ENCODE peak calls at places on chromosomes 7 and 10, in ten cellular contexts. D, Z, W, N, V, Q, L, S, O and C are unnamed samples.

GRCh38 chr10:58796242-58796641 is 283.6 kb downstream of the BICC1 start:
- DNase-seq in V (peak), S (no peak), D (no peak), N (peak), Q (no peak), L (no peak), Z (no peak), W (no peak), O (no peak), C (no peak)

GRCh38 chr10:60917331-60918280 is 26.4 kb downstream of the RHOBTB1 start:
- DNase-seq in V (peak), Z (no peak), N (no peak), L (peak), Q (no peak), O (peak), S (no peak), W (no peak), D (no peak), C (no peak)

GRCh38 chr7:77674878-77675277 is 21.4 kb upstream of the RSBN1L start:
- DNase-seq in W (no peak), V (peak), D (no peak), L (peak), N (peak), S (no peak), Z (no peak), Q (peak), O (no peak), C (no peak)

GRCh38 chr7:155962191-155962967 is 150.1 kb upstream of the SHH start:
- DNase-seq in W (peak), Q (no peak), D (peak), V (peak), Z (no peak), N (peak), S (no peak), L (peak), O (peak), C (no peak)

GRCh38 chr10:102603946-102604345 is 40.3 kb upstream of the TRIM8 start:
- DNase-seq in Q (no peak), W (no peak), O (peak), S (no peak), D (no peak), Z (no peak), N (peak), V (no peak), L (no peak), C (no peak)

GRCh38 chr7:82741493-82741892 is 297.9 kb upstream of the CACNA2D1 start:
- DNase-seq in N (no peak), V (no peak), O (peak), Z (no peak), W (no peak), D (no peak), L (no peak), S (no peak), Q (no peak), C (no peak)

GRCh38 chr10:4883079-4883739 is 57.2 kb downstream of the AKR1E2 start:
- DNase-seq in O (peak), D (peak), L (peak), S (no peak), Z (no peak), W (no peak), Q (no peak), V (peak), N (peak), C (no peak)

GRCh38 chr10:63120554-63120953 is 12.6 kb upstream of the NRBF2 start:
- DNase-seq in L (peak), S (no peak), Z (no peak), N (peak), W (peak), V (peak), Q (no peak), D (no peak), O (peak), C (peak)

GRCh38 chr7:92730808-92731207 is 105.6 kb downstream of the CDK6 start:
- DNase-seq in Z (no peak), Q (no peak), D (no peak), O (no peak), N (no peak), V (peak), S (no peak), W (no peak), L (peak), C (no peak)

GRCh38 chr10:16717617-16718395 is 99.4 kb downstream of the RSU1 start:
- DNase-seq in N (peak), S (no peak), D (no peak), O (peak), V (peak), W (no peak), Q (no peak), Z (no peak), L (peak), C (peak)

GRCh38 chr7:73605601-73606220 is 18.6 kb downstream of the MLXIPL start:
- DNase-seq in Q (no peak), D (no peak), W (no peak), L (no peak), S (no peak), N (no peak), O (no peak), V (no peak), Z (peak), C (no peak)

GRCh38 chr7:73599151-73599882 is 20.9 kb upstream of the TBL2 start:
- DNase-seq in W (no peak), N (no peak), Q (no peak), O (no peak), D (no peak), S (no peak), Z (no peak), V (no peak), L (no peak), C (no peak)

GRCh38 chr7:73606801-73607691 is 17.3 kb downstream of the MLXIPL start:
- DNase-seq in O (peak), Z (peak), D (no peak), S (peak), W (no peak), L (peak), N (peak), Q (peak), V (peak), C (no peak)

GRCh38 chr7:73599916-73600315 is 21.5 kb upstream of the TBL2 start:
- DNase-seq in N (no peak), D (no peak), Q (no peak), W (no peak), Z (no peak), O (no peak), L (no peak), S (no peak), V (no peak), C (no peak)

DNA sequence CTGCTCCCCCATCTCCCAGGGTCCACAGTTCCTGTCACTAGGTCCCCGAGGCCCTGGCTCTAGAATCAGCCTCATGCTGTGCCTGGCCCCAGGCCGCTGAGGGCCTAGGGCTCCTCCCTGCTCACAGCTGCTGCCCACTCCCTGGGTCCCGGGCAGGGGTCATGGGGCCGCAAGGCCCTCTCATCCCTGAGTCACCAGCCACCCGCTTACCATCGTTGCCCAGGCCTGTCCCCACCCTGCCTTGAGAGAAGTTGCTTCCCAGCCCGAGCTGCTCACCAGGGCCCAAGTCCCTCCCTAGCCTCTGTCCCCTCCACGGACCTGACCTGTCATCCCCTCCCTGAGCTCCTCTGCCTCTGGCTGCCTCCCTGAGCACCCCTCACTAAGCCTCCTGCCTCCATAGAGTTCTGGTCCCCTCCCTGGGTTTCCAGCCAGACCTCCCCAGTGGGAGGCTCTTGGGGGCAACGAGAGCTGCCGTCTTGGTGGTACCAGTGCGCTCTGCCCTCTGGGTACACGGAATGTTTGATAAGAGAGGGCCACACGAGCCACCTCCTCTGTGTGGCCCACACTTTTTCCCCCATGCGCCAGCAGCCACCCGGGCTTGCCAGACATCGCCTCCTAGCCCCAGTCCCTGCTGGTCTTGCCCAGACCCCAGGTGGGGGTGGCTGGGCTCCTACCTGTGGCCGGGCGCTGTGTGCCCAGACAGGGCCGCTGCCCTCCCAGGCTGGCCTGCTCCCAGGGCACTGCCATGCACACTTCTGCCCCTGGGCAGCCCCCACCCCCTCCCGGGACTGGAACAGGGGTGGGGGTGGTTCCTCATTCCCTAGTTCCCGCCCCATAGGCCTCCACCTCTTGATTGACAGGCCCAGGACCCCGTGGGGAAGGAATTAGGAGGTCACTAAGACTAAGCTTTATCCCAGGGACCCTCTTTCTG is 21.3 kb downstream of the MLXIPL start:
- DNase-seq in V (no peak), S (no peak), Z (no peak), N (no peak), Q (no peak), L (no peak), D (no peak), O (no peak), W (no peak), C (no peak)
- H3K4me3 ChIP-seq in V (no peak), S (no peak), Z (no peak), N (no peak), Q (no peak), L (no peak), D (no peak), O (no peak), W (no peak), C (no peak)

GRCh38 chr7:102331536-102332275 is 24.5 kb downstream of the SPDYE6 start:
- DNase-seq in S (no peak), N (no peak), L (no peak), O (no peak), W (peak), Q (no peak), D (no peak), V (no peak), Z (no peak), C (no peak)
- TF ChIP-seq CTCF in S (no peak), N (no peak), L (no peak), O (no peak), W (no peak), Q (no peak), D (peak), V (no peak), Z (no peak), C (no peak)

DNA sequence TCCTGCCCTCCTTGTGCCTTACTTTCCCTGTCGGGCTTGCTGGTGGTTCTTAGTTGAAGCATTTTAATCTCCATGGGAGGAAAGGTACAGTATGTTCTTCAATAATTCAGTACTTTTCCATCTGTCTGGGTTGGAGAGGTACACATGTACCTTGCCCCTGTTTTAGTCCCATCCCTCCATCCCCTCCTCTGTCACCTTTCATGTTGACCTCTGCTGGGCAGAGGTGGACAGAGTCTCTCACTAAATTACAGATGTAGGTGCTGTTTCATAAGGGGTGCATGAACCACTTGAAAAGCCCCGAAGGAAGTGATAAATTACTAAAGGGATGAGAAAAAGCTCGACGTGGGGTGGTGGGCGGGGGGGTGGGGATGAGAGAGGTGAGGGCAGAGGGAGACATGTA is 5.4 kb downstream of the AGFG2 start:
- DNase-seq in Q (no peak), N (no peak), D (no peak), O (no peak), V (no peak), W (no peak), Z (no peak), L (no peak), S (no peak), C (no peak)
- H3K4me3 ChIP-seq in Q (no peak), N (no peak), D (no peak), O (no peak), V (no peak), W (no peak), Z (no peak), L (no peak), S (no peak), C (no peak)

DNA sequence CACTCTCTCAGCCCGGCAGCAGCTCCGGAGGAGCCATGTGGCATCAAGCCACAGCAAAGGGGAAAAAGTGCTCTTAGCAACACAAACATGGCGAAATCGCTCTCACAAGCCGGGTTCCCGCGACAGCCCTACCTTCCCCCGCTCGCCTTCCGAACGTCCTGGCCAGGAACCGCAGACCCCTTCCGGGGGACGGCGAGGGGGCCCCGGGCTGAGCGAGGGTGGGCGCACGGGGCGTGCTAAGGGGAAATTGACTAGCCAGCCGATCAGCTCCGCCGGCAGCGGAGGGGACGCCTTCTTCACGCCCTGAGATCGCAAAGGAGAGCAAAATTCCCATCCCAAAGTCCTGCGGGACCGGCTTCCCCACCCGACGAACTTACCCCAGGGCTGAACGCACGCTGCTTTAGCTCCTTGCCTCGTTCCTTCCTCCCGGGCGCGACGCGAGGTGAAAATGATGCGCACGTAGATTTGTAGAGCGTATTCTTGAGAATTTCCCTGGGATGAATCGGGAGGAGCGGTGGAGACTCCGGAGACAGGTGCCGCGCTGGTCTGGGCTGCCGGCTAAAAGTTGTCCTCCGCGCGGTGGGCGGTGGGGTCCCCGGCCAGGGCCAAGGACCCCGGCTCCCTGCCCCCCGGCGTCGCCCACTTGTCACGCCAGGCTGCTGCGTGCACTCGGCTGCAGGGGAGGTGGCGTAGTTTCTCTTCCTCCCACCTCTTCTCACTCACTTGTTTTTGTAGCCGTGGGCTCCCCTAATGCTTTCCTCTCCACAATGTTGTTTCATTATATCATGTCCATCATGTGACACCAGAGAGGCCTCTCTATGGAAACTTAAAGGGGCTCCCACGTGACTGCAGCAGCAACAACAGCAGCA is 220.1 kb upstream of the MKLN1 start:
- DNase-seq in S (peak), L (peak), O (peak), V (peak), Z (peak), Q (peak), D (no peak), W (peak), N (peak), C (no peak)
- TF ChIP-seq CTCF in S (no peak), L (no peak), O (no peak), V (no peak), Z (no peak), Q (no peak), D (no peak), W (no peak), N (no peak), C (no peak)

GRCh38 chr10:35903021-35903420 is 260.9 kb upstream of the FZD8 start:
- DNase-seq in D (no peak), Z (no peak), N (no peak), V (no peak), O (no peak), W (no peak), Q (no peak), L (no peak), S (no peak), C (no peak)

GRCh38 chr10:35896011-35896410 is 253.9 kb upstream of the FZD8 start:
- DNase-seq in O (peak), Q (no peak), L (peak), V (peak), Z (no peak), W (no peak), D (peak), N (peak), S (no peak), C (no peak)

GRCh38 chr10:35895331-35895730 is 253.2 kb upstream of the FZD8 start:
- DNase-seq in O (peak), L (no peak), N (peak), V (no peak), D (no peak), S (no peak), Z (no peak), W (no peak), Q (no peak), C (no peak)

DNA sequence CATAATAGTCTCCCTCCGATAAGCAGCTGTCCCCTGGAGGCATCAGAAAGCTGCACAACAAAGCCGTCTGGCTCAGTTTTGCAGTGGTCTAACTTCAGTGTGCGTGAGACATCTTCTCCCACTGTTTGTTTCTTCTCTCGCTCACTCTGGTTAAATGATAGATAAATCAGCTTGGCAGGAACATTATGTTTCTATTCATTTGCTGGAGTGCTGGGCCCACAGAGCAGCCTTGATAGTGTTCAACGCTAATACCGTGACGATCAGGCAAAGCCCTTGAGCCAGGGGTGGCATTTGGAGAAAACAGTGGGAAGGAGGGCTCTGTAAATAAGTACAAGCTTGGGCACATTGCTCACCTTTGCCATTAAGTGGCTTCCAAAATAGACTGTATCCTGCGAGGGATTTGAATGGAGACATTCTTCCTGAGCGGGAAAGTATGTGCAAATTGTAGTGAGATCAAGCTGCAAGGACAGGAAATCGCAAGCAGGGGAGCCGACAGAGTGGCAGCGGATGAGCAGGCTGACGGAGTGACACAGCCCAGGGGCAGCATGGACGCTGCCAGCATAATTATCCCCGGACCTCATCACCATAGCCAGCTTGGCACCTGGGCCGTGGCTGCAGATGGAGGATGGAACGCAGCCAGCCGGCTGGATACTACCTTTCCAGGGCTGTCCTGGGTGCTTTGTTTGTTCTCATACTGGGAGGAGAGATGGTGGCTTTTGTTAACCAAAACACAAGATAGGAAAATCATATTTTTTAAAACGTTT is 256.8 kb upstream of the FZD8 start:
- DNase-seq in Q (no peak), D (no peak), O (no peak), Z (no peak), N (no peak), L (no peak), V (no peak), W (no peak), S (peak), C (no peak)
- H3K4me3 ChIP-seq in Q (no peak), D (no peak), O (no peak), Z (no peak), N (no peak), L (no peak), V (no peak), W (no peak), S (no peak), C (no peak)

GRCh38 chr10:79158004-79158340 is 89.2 kb downstream of the ZMIZ1 start:
- DNase-seq in L (no peak), Q (no peak), Z (no peak), D (no peak), N (no peak), V (no peak), S (no peak), O (no peak), W (no peak), C (no peak)

GRCh38 chr10:79156334-79157274 is 87.8 kb downstream of the ZMIZ1 start:
- DNase-seq in W (no peak), Q (no peak), O (no peak), S (no peak), N (no peak), Z (no peak), V (no peak), D (no peak), L (no peak), C (no peak)

GRCh38 chr10:79158402-79159097 is 89.8 kb downstream of the ZMIZ1 start:
- DNase-seq in Q (no peak), L (no peak), Z (peak), S (no peak), W (no peak), V (no peak), D (no peak), N (no peak), O (peak), C (no peak)

GRCh38 chr10:79153753-79154152 is 85.0 kb downstream of the ZMIZ1 start:
- DNase-seq in L (no peak), D (no peak), N (no peak), V (no peak), Q (no peak), O (no peak), S (no peak), Z (no peak), W (peak), C (no peak)

GRCh38 chr10:79155301-79156081 is 86.7 kb downstream of the ZMIZ1 start:
- DNase-seq in V (no peak), N (no peak), L (peak), Z (no peak), Q (no peak), O (peak), W (peak), S (no peak), D (no peak), C (no peak)
- TF ChIP-seq CTCF in V (peak), N (no peak), L (no peak), Z (peak), Q (no peak), O (peak), W (no peak), S (peak), D (no peak), C (peak)

DNA sequence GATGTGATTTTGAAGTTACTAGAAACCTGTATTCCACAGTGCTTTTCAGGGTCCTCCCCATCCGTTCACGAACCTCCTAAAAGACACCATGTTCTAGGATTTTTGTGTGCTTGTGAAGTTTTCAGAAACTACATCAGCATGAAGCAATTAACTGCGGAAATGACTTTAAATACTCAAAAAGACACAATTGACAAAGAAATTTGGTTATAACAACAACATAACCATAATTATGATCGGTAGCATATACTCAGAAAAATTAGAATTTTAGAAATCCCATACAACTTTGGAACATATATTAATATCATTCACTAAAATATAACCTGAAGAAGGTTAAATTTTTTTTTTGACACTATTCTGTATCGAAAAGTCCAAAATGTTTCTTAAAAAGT is 43.8 kb upstream of the FAM20C start:
- DNase-seq in L (no peak), Z (no peak), Q (no peak), W (no peak), D (no peak), S (no peak), O (no peak), N (no peak), V (no peak), C (no peak)
- H3K4me3 ChIP-seq in L (peak), Z (peak), Q (no peak), W (peak), D (peak), S (peak), O (peak), N (peak), V (peak), C (peak)